ENCODE peak calls at places on chromosomes 1 and 21, in four cellular contexts. One of them, this sample, is unnamed.
A peak's percentile ranks its signal among the peaks of the same experiment; 100 is the strongest.

GRCh38 chr1:238451781-238452310 is 561.1 kb upstream of the ZP4 start:
- DNase-seq in PC-9: no peak
- DNase-seq in ovary: no peak
- DNase-seq in fibroblast of lung: no peak
- DNase-seq in this sample: no peak

GRCh38 chr21:15539376-15539775 is 190.4 kb upstream of the USP25 start:
- DNase-seq in PC-9: no peak
- DNase-seq in ovary: no peak
- DNase-seq in fibroblast of lung: no peak
- DNase-seq in this sample: no peak

GRCh38 chr1:91803847-91804545 is 82.0 kb downstream of the TGFBR3 start:
- DNase-seq in PC-9: peak; percentile 10
- DNase-seq in ovary: no peak
- DNase-seq in fibroblast of lung: no peak
- DNase-seq in this sample: peak; percentile 74

GRCh38 chr21:46598563-46599250 is 6.2 kb downstream of the S100B start:
- DNase-seq in PC-9: no peak
- DNase-seq in ovary: peak; percentile 34
- DNase-seq in fibroblast of lung: no peak
- DNase-seq in this sample: no peak

GRCh38 chr1:158028956-158029355 is 35.5 kb downstream of the KIRREL1 start:
- DNase-seq in PC-9: peak; percentile 25
- DNase-seq in ovary: no peak
- DNase-seq in fibroblast of lung: peak; percentile 91
- DNase-seq in this sample: peak; percentile 88

GRCh38 chr1:181105134-181106021 is 16.9 kb downstream of the IER5 start:
- DNase-seq in PC-9: peak; percentile 94
- DNase-seq in ovary: peak; percentile 94
- DNase-seq in fibroblast of lung: peak; percentile 86
- DNase-seq in this sample: peak; percentile 71

GRCh38 chr1:101187287-101187686 is 49.5 kb upstream of the S1PR1 start:
- DNase-seq in PC-9: no peak
- DNase-seq in ovary: no peak
- DNase-seq in fibroblast of lung: no peak
- DNase-seq in this sample: peak; percentile 41

GRCh38 chr1:15412843-15413242 is 3.2 kb downstream of the EFHD2 start:
- DNase-seq in PC-9: no peak
- DNase-seq in ovary: no peak
- DNase-seq in fibroblast of lung: no peak
- DNase-seq in this sample: no peak

GRCh38 chr1:22208973-22209378 is 66.1 kb upstream of the WNT4 start:
- DNase-seq in PC-9: peak; percentile 14
- DNase-seq in ovary: no peak
- DNase-seq in fibroblast of lung: no peak
- DNase-seq in this sample: no peak

GRCh38 chr1:171158089-171158488 is 27.0 kb upstream of the FMO2 start:
- DNase-seq in PC-9: no peak
- DNase-seq in ovary: no peak
- DNase-seq in fibroblast of lung: peak; percentile 1
- DNase-seq in this sample: no peak

GRCh38 chr1:1038694-1039093 is 18.8 kb downstream of the AGRN start:
- DNase-seq in PC-9: no peak
- DNase-seq in ovary: no peak
- DNase-seq in fibroblast of lung: no peak
- DNase-seq in this sample: no peak

GRCh38 chr1:17279001-17279830 is 28.8 kb upstream of the PADI4 start:
- DNase-seq in PC-9: no peak
- DNase-seq in ovary: no peak
- DNase-seq in fibroblast of lung: peak; percentile 31
- DNase-seq in this sample: no peak

GRCh38 chr21:43362306-43362927 is 64.5 kb downstream of the SIK1 start:
- DNase-seq in PC-9: no peak
- DNase-seq in ovary: peak; percentile 85
- DNase-seq in fibroblast of lung: peak; percentile 71
- DNase-seq in this sample: no peak

GRCh38 chr1:227885648-227886502 is 61.9 kb downstream of the WNT9A start:
- DNase-seq in PC-9: peak; percentile 86
- DNase-seq in ovary: peak; percentile 76
- DNase-seq in fibroblast of lung: peak; percentile 64
- DNase-seq in this sample: peak; percentile 87

GRCh38 chr1:53413175-53414001 is 45.8 kb upstream of the DMRTB1 start:
- DNase-seq in PC-9: peak; percentile 37
- DNase-seq in ovary: no peak
- DNase-seq in fibroblast of lung: peak; percentile 95
- DNase-seq in this sample: peak; percentile 74

GRCh38 chr1:158078569-158079080 is 85.2 kb downstream of the KIRREL1 start:
- DNase-seq in PC-9: no peak
- DNase-seq in ovary: no peak
- DNase-seq in fibroblast of lung: no peak
- DNase-seq in this sample: no peak

GRCh38 chr1:171160181-171160580 is 24.9 kb upstream of the FMO2 start:
- DNase-seq in PC-9: no peak
- DNase-seq in ovary: no peak
- DNase-seq in fibroblast of lung: no peak
- DNase-seq in this sample: no peak

GRCh38 chr1:246308533-246309075 is 198.5 kb downstream of the SMYD3 start:
- DNase-seq in PC-9: no peak
- DNase-seq in ovary: no peak
- DNase-seq in fibroblast of lung: no peak
- DNase-seq in this sample: no peak

GRCh38 chr1:183956559-183957188 is 80.9 kb downstream of the COLGALT2 start:
- DNase-seq in PC-9: peak; percentile 8
- DNase-seq in ovary: no peak
- DNase-seq in fibroblast of lung: peak; percentile 90
- DNase-seq in this sample: peak; percentile 81

GRCh38 chr1:209545423-209545822 is 38.1 kb upstream of the CAMK1G start:
- DNase-seq in PC-9: no peak
- DNase-seq in ovary: no peak
- DNase-seq in fibroblast of lung: no peak
- DNase-seq in this sample: no peak

GRCh38 chr1:211017066-211017691 is 116.8 kb downstream of the KCNH1 start:
- DNase-seq in PC-9: no peak
- DNase-seq in ovary: no peak
- DNase-seq in fibroblast of lung: peak; percentile 24
- DNase-seq in this sample: no peak

GRCh38 chr1:116666090-116666489 is 1.4 kb downstream of the IGSF3 start:
- DNase-seq in PC-9: no peak
- DNase-seq in ovary: no peak
- DNase-seq in fibroblast of lung: no peak
- DNase-seq in this sample: no peak

GRCh38 chr1:196115641-196116040 is 492.6 kb downstream of the KCNT2 start:
- DNase-seq in PC-9: no peak
- DNase-seq in ovary: no peak
- DNase-seq in fibroblast of lung: peak; percentile 91
- DNase-seq in this sample: peak; percentile 52

GRCh38 chr1:54615531-54616245 is 7.6 kb downstream of the FAM151A start:
- DNase-seq in PC-9: no peak
- DNase-seq in ovary: no peak
- DNase-seq in fibroblast of lung: no peak
- DNase-seq in this sample: peak; percentile 95

GRCh38 chr1:212124891-212125582 is 89.5 kb downstream of the DTL start:
- DNase-seq in PC-9: no peak
- DNase-seq in ovary: no peak
- DNase-seq in fibroblast of lung: no peak
- DNase-seq in this sample: peak; percentile 68

GRCh38 chr1:212129781-212130180 is 94.2 kb downstream of the DTL start:
- DNase-seq in PC-9: no peak
- DNase-seq in ovary: no peak
- DNase-seq in fibroblast of lung: no peak
- DNase-seq in this sample: no peak

GRCh38 chr1:212132040-212132439 is 96.5 kb downstream of the DTL start:
- DNase-seq in PC-9: no peak
- DNase-seq in ovary: no peak
- DNase-seq in fibroblast of lung: no peak
- DNase-seq in this sample: peak; percentile 40

GRCh38 chr1:212125654-212126053 is 90.1 kb downstream of the DTL start:
- DNase-seq in PC-9: no peak
- DNase-seq in ovary: no peak
- DNase-seq in fibroblast of lung: no peak
- DNase-seq in this sample: no peak

GRCh38 chr1:212127219-212127618 is 91.7 kb downstream of the DTL start:
- DNase-seq in PC-9: no peak
- DNase-seq in ovary: no peak
- DNase-seq in fibroblast of lung: no peak
- DNase-seq in this sample: no peak
- H3K4me3 ChIP-seq in PC-9: no peak overlapping the region
- H3K4me3 ChIP-seq in ovary: no peak overlapping the region
- H3K4me3 ChIP-seq in fibroblast of lung: no peak overlapping the region
- H3K4me3 ChIP-seq in this sample: no peak overlapping the region

GRCh38 chr21:34135330-34135729 is 62.0 kb downstream of the MRPS6 start:
- DNase-seq in PC-9: no peak
- DNase-seq in ovary: no peak
- DNase-seq in fibroblast of lung: no peak
- DNase-seq in this sample: no peak

GRCh38 chr21:34133392-34133791 is 60.0 kb downstream of the MRPS6 start:
- DNase-seq in PC-9: no peak
- DNase-seq in ovary: no peak
- DNase-seq in fibroblast of lung: no peak
- DNase-seq in this sample: no peak

GRCh38 chr21:34132905-34133304 is 59.5 kb downstream of the MRPS6 start:
- DNase-seq in PC-9: no peak
- DNase-seq in ovary: no peak
- DNase-seq in fibroblast of lung: no peak
- DNase-seq in this sample: no peak

GRCh38 chr21:34132202-34132601 is 58.8 kb downstream of the MRPS6 start:
- DNase-seq in PC-9: no peak
- DNase-seq in ovary: no peak
- DNase-seq in fibroblast of lung: no peak
- DNase-seq in this sample: no peak

DNA sequence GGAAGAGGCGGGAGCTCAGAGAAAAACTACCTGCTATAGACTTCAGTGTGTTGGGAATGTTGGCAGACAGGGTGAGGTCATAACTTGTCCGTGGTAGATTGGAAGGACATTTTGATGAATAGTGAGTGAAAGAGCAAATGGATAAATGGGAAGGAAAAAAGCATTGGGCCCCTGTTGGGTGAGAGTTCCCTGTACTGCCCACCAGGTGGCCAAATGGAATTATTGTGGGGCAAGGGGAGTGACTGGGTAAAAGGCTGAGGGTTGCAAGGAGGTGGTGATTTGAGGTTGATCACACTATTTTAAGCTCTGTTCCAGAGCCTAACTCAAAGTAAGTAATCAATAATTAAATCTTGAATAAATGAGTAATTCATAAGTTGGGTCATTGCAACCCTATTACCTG is 60.4 kb downstream of the MRPS6 start:
- DNase-seq in PC-9: no peak
- DNase-seq in ovary: no peak
- DNase-seq in fibroblast of lung: no peak
- DNase-seq in this sample: no peak
- TF ChIP-seq CTCF in PC-9: peak; percentile 34
- TF ChIP-seq CTCF in ovary: no peak
- TF ChIP-seq CTCF in fibroblast of lung: peak; percentile 26
- TF ChIP-seq CTCF in this sample: peak; percentile 9

GRCh38 chr1:207335695-207336363 is 14.4 kb downstream of the CD55 start:
- DNase-seq in PC-9: no peak
- DNase-seq in ovary: no peak
- DNase-seq in fibroblast of lung: no peak
- DNase-seq in this sample: peak; percentile 72
- H3K36me3 ChIP-seq in PC-9: peaks cover 50% of the 10 kb centered on the region
- H3K36me3 ChIP-seq in ovary: no peaks in the 10 kb centered on the region
- H3K36me3 ChIP-seq in fibroblast of lung: peaks cover 2% of the 10 kb centered on the region
- H3K36me3 ChIP-seq in this sample: peaks cover 8% of the 10 kb centered on the region

DNA sequence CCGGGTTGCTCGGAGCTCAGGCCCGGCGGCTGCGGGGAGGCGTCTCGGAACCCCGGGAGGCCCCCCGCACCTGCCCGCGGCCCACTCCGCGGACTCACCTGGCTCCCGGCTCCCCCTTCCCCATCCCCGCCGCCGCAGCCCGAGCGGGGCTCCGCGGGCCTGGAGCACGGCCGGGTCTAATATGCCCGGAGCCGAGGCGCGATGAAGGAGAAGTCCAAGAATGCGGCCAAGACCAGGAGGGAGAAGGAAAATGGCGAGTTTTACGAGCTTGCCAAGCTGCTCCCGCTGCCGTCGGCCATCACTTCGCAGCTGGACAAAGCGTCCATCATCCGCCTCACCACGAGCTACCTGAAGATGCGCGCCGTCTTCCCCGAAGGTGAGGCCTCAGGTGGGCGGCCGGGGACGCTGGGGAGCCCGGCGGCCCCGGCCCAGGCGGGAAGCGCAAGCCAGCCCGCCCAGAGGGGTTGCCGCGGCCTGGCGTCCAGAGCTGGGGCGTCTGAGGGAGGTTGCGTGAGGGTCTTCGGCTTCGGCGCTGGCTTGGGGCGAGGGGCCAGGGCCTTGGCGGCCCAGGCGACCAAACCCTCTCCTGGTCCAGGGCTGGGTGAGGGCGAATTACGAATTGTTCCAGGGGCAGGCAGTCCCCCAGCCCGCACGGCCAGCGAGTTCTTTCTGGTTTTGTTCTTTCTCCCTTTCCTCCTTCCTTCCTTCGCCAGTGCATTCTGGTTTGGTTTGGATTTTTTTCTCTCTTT is 805 bp downstream of the SIM2 start:
- DNase-seq in PC-9: no peak
- DNase-seq in ovary: no peak
- DNase-seq in fibroblast of lung: no peak
- DNase-seq in this sample: no peak
- H3K4me3 ChIP-seq in PC-9: peak overlapping the region; percentile 87
- H3K4me3 ChIP-seq in ovary: peak overlapping the region; percentile 8
- H3K4me3 ChIP-seq in fibroblast of lung: no peak overlapping the region
- H3K4me3 ChIP-seq in this sample: peak overlapping the region; percentile 38

DNA sequence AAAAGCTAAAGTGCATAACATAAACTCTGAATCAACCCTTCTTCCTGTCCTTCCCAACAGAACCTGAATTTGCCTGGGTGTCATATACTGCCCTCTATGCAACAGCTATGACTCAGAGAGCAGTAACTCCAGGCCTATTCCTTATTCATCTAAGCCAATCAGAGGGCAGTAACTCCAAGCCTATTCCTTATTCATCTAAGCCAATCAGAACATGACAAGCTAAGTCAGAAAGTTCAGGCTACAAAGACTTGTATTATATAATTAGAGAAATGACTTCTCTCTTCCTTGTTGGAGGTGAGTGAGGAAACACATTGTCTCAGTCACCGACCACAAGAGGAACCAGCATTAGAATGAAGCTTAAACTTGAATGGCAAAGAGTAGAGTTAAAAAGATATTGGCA is 26.2 kb upstream of the TADA1 start:
- DNase-seq in PC-9: no peak
- DNase-seq in ovary: no peak
- DNase-seq in fibroblast of lung: peak; percentile 68
- DNase-seq in this sample: peak; percentile 92
- TF ChIP-seq CTCF in PC-9: no peak
- TF ChIP-seq CTCF in ovary: no peak
- TF ChIP-seq CTCF in fibroblast of lung: no peak
- TF ChIP-seq CTCF in this sample: no peak

GRCh38 chr1:3889952-3890351 is 10.1 kb downstream of the C1orf174 start:
- DNase-seq in PC-9: no peak
- DNase-seq in ovary: no peak
- DNase-seq in fibroblast of lung: no peak
- DNase-seq in this sample: no peak
- H3K36me3 ChIP-seq in PC-9: peaks cover 3% of the 10 kb centered on the region
- H3K36me3 ChIP-seq in ovary: no peaks in the 10 kb centered on the region
- H3K36me3 ChIP-seq in fibroblast of lung: peaks cover 3% of the 10 kb centered on the region
- H3K36me3 ChIP-seq in this sample: peaks cover 18% of the 10 kb centered on the region

This sample was measured in bronchial epithelial cell.